ENCODE peak calls at places on chromosomes 16 and 17, in four cellular contexts. O is cardiac muscle cell, K is body of pancreas, Y is smooth muscle cell of the brain vasculature. Q is an unnamed sample.

GRCh38 chr17:68176770-68177169 is 71.1 kb upstream of the AMZ2 start:
- DNase-seq in Y (no peak), K (no peak), O (no peak), Q (no peak)

GRCh38 chr16:414395-415169 is 10.9 kb upstream of the RAB11FIP3 start:
- DNase-seq in K (no peak), O (no peak), Y (no peak), Q (no peak)

GRCh38 chr17:63984651-63985386 is 12.1 kb upstream of the SCN4A start:
- DNase-seq in O (no peak), K (peak; percentile 47), Y (peak; percentile 33), Q (peak; percentile 38)

GRCh38 chr16:77199211-77199610 is at the start of gene SYCE1L:
- DNase-seq in Y (no peak), O (no peak), K (no peak), Q (no peak)

GRCh38 chr17:6639651-6640535 is 618 bp downstream of the KIAA0753 start:
- DNase-seq in O (peak; percentile 66), Y (no peak), K (peak; percentile 39), Q (peak; percentile 23)

GRCh38 chr16:67661101-67661661 is 421 bp downstream of the PARD6A start:
- DNase-seq in K (peak; percentile 63), Y (no peak), O (peak; percentile 81), Q (no peak)

GRCh38 chr16:49012961-49013726 is 268.5 kb downstream of the CBLN1 start:
- DNase-seq in K (peak; percentile 25), Y (no peak), O (no peak), Q (no peak)

GRCh38 chr17:58219789-58220183 is 731 bp upstream of the MKS1 start:
- DNase-seq in K (no peak), Y (no peak), O (no peak), Q (no peak)

GRCh38 chr16:71499775-71500364 is 10.7 kb upstream of the ZNF19 start:
- DNase-seq in Y (peak; percentile 13), O (peak; percentile 66), K (peak; percentile 46), Q (peak; percentile 72)

GRCh38 chr17:7018331-7018964 is 4.4 kb upstream of the BCL6B start:
- DNase-seq in K (peak; percentile 57), O (no peak), Y (no peak), Q (no peak)